ENCODE peak calls at places on chromosomes 13 and 19, in six cellular contexts. One of them, this sample, is unnamed.

GRCh38 chr13:97982286-97982685 is 28.8 kb downstream of the IPO5 start:
- DNase-seq in A673: no peak
- DNase-seq in Peyer's patch: no peak
- DNase-seq in adrenal gland: no peak
- DNase-seq in DND-41: no peak
- DNase-seq in colonic mucosa: no peak
- DNase-seq in this sample: no peak

GRCh38 chr13:21675095-21676007 is 4.5 kb downstream of the FGF9 start:
- DNase-seq in A673: peak
- DNase-seq in Peyer's patch: peak
- DNase-seq in adrenal gland: peak
- DNase-seq in DND-41: no peak
- DNase-seq in colonic mucosa: peak
- DNase-seq in this sample: no peak

GRCh38 chr19:15371119-15371518 is 8.5 kb downstream of the AKAP8 start:
- DNase-seq in A673: no peak
- DNase-seq in Peyer's patch: no peak
- DNase-seq in adrenal gland: no peak
- DNase-seq in DND-41: no peak
- DNase-seq in colonic mucosa: no peak
- DNase-seq in this sample: no peak

GRCh38 chr19:19539738-19540703 is 2.0 kb downstream of the CILP2 start:
- DNase-seq in A673: peak
- DNase-seq in Peyer's patch: peak
- DNase-seq in adrenal gland: no peak
- DNase-seq in DND-41: no peak
- DNase-seq in colonic mucosa: peak
- DNase-seq in this sample: peak

GRCh38 chr13:98480915-98481510 is 95.9 kb downstream of the STK24 start:
- DNase-seq in A673: no peak
- DNase-seq in Peyer's patch: no peak
- DNase-seq in adrenal gland: no peak
- DNase-seq in DND-41: no peak
- DNase-seq in colonic mucosa: no peak
- DNase-seq in this sample: peak

GRCh38 chr13:34087791-34088190 is 269.8 kb downstream of the RFC3 start:
- DNase-seq in A673: no peak
- DNase-seq in Peyer's patch: no peak
- DNase-seq in adrenal gland: no peak
- DNase-seq in DND-41: no peak
- DNase-seq in colonic mucosa: no peak
- DNase-seq in this sample: no peak

GRCh38 chr13:62337109-62337880 is 921.6 kb upstream of the PCDH20 start:
- DNase-seq in A673: no peak
- DNase-seq in Peyer's patch: no peak
- DNase-seq in adrenal gland: no peak
- DNase-seq in DND-41: no peak
- DNase-seq in colonic mucosa: no peak
- DNase-seq in this sample: peak

GRCh38 chr19:4497770-4498389 is 20.4 kb downstream of the PLIN4 start:
- DNase-seq in A673: no peak
- DNase-seq in Peyer's patch: no peak
- DNase-seq in adrenal gland: no peak
- DNase-seq in DND-41: no peak
- DNase-seq in colonic mucosa: no peak
- DNase-seq in this sample: no peak

GRCh38 chr19:33821871-33822270 is 25.2 kb downstream of the KCTD15 start:
- DNase-seq in A673: no peak
- DNase-seq in Peyer's patch: no peak
- DNase-seq in adrenal gland: no peak
- DNase-seq in DND-41: no peak
- DNase-seq in colonic mucosa: no peak
- DNase-seq in this sample: no peak

GRCh38 chr13:35086667-35087066 is 144.6 kb downstream of the NBEA start:
- DNase-seq in A673: no peak
- DNase-seq in Peyer's patch: no peak
- DNase-seq in adrenal gland: no peak
- DNase-seq in DND-41: no peak
- DNase-seq in colonic mucosa: no peak
- DNase-seq in this sample: peak

GRCh38 chr19:40639638-40639982 is 38.4 kb downstream of the LTBP4 start:
- DNase-seq in A673: no peak
- DNase-seq in Peyer's patch: no peak
- DNase-seq in adrenal gland: no peak
- DNase-seq in DND-41: no peak
- DNase-seq in colonic mucosa: no peak
- DNase-seq in this sample: no peak

GRCh38 chr13:39376088-39376487 is 226.9 kb downstream of the LHFPL6 start:
- DNase-seq in A673: no peak
- DNase-seq in Peyer's patch: no peak
- DNase-seq in adrenal gland: no peak
- DNase-seq in DND-41: no peak
- DNase-seq in colonic mucosa: no peak
- DNase-seq in this sample: no peak

GRCh38 chr19:29587518-29587986 is 18.5 kb upstream of the POP4 start:
- DNase-seq in A673: no peak
- DNase-seq in Peyer's patch: peak
- DNase-seq in adrenal gland: no peak
- DNase-seq in DND-41: peak
- DNase-seq in colonic mucosa: no peak
- DNase-seq in this sample: no peak

GRCh38 chr13:66036024-66036614 is 1194.0 kb downstream of the PCDH9 start:
- DNase-seq in A673: peak
- DNase-seq in Peyer's patch: no peak
- DNase-seq in adrenal gland: no peak
- DNase-seq in DND-41: no peak
- DNase-seq in colonic mucosa: no peak
- DNase-seq in this sample: peak

GRCh38 chr19:41690801-41691065 is 2.7 kb upstream of the CEACAM7 start:
- DNase-seq in A673: peak
- DNase-seq in Peyer's patch: no peak
- DNase-seq in adrenal gland: no peak
- DNase-seq in DND-41: no peak
- DNase-seq in colonic mucosa: no peak
- DNase-seq in this sample: no peak

GRCh38 chr19:28023064-28023463 is 1189.9 kb downstream of the UQCRFS1 start:
- DNase-seq in A673: no peak
- DNase-seq in Peyer's patch: no peak
- DNase-seq in adrenal gland: no peak
- DNase-seq in DND-41: no peak
- DNase-seq in colonic mucosa: no peak
- DNase-seq in this sample: peak

GRCh38 chr19:52734340-52734892 is 428 bp downstream of the ZNF611 start:
- DNase-seq in A673: peak
- DNase-seq in Peyer's patch: no peak
- DNase-seq in adrenal gland: peak
- DNase-seq in DND-41: peak
- DNase-seq in colonic mucosa: no peak
- DNase-seq in this sample: peak

GRCh38 chr13:30718661-30719520 is 16.5 kb upstream of the ALOX5AP start:
- DNase-seq in A673: no peak
- DNase-seq in Peyer's patch: no peak
- DNase-seq in adrenal gland: no peak
- DNase-seq in DND-41: no peak
- DNase-seq in colonic mucosa: no peak
- DNase-seq in this sample: peak

GRCh38 chr13:26742691-26743358 is 17.8 kb downstream of the GPR12 start:
- DNase-seq in A673: no peak
- DNase-seq in Peyer's patch: no peak
- DNase-seq in adrenal gland: no peak
- DNase-seq in DND-41: no peak
- DNase-seq in colonic mucosa: no peak
- DNase-seq in this sample: no peak

GRCh38 chr19:22945560-22945959 is 57.4 kb downstream of the ZNF728 start:
- DNase-seq in A673: peak
- DNase-seq in Peyer's patch: no peak
- DNase-seq in adrenal gland: no peak
- DNase-seq in DND-41: peak
- DNase-seq in colonic mucosa: no peak
- DNase-seq in this sample: peak

GRCh38 chr13:71417205-71417604 is 449.8 kb downstream of the DACH1 start:
- DNase-seq in A673: no peak
- DNase-seq in Peyer's patch: no peak
- DNase-seq in adrenal gland: no peak
- DNase-seq in DND-41: no peak
- DNase-seq in colonic mucosa: no peak
- DNase-seq in this sample: peak

GRCh38 chr19:7868326-7868670 is 5.9 kb downstream of the PRR36 start:
- DNase-seq in A673: no peak
- DNase-seq in Peyer's patch: peak
- DNase-seq in adrenal gland: peak
- DNase-seq in DND-41: peak
- DNase-seq in colonic mucosa: no peak
- DNase-seq in this sample: no peak

GRCh38 chr19:4748589-4748988 is 24.9 kb upstream of the DPP9 start:
- DNase-seq in A673: no peak
- DNase-seq in Peyer's patch: no peak
- DNase-seq in adrenal gland: no peak
- DNase-seq in DND-41: no peak
- DNase-seq in colonic mucosa: no peak
- DNase-seq in this sample: no peak

GRCh38 chr19:12858041-12858928 is 20.0 kb downstream of the MAST1 start:
- DNase-seq in A673: no peak
- DNase-seq in Peyer's patch: no peak
- DNase-seq in adrenal gland: no peak
- DNase-seq in DND-41: no peak
- DNase-seq in colonic mucosa: no peak
- DNase-seq in this sample: no peak

GRCh38 chr19:16380943-16381755 is 56.5 kb downstream of the KLF2 start:
- DNase-seq in A673: no peak
- DNase-seq in Peyer's patch: no peak
- DNase-seq in adrenal gland: no peak
- DNase-seq in DND-41: no peak
- DNase-seq in colonic mucosa: no peak
- DNase-seq in this sample: no peak

GRCh38 chr19:14150041-14150769 is 13.8 kb upstream of the ASF1B start:
- DNase-seq in A673: no peak
- DNase-seq in Peyer's patch: no peak
- DNase-seq in adrenal gland: no peak
- DNase-seq in DND-41: no peak
- DNase-seq in colonic mucosa: no peak
- DNase-seq in this sample: no peak

GRCh38 chr19:14149509-14149994 is 13.2 kb upstream of the ASF1B start:
- DNase-seq in A673: peak
- DNase-seq in Peyer's patch: peak
- DNase-seq in adrenal gland: no peak
- DNase-seq in DND-41: peak
- DNase-seq in colonic mucosa: peak
- DNase-seq in this sample: no peak

GRCh38 chr19:14150770-14151661 is 14.6 kb upstream of the ASF1B start:
- DNase-seq in A673: no peak
- DNase-seq in Peyer's patch: no peak
- DNase-seq in adrenal gland: no peak
- DNase-seq in DND-41: no peak
- DNase-seq in colonic mucosa: no peak
- DNase-seq in this sample: no peak

GRCh38 chr19:14147797-14148605 is 11.6 kb upstream of the ASF1B start:
- DNase-seq in A673: peak
- DNase-seq in Peyer's patch: peak
- DNase-seq in adrenal gland: peak
- DNase-seq in DND-41: no peak
- DNase-seq in colonic mucosa: peak
- DNase-seq in this sample: peak

DNA sequence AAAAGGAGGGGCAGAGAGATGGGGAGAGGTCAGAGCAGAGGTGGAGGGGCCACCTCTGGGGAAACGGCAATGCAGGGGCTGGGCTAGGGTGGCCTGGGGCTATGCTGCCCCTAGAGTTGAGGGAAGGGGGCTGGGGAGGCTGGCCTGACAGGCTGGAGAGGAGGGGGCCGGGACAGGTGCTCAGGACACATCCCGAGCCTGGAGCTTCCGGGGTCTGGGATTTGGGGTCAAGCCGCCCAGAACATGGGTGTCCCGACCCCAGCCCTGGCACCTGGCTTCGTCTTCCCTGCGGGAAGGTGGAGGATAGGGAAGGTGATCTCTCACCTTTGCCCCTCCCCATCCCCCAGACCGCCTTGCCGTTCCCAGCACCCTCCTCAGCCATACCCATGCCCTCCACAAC is 12.6 kb upstream of the ASF1B start:
- DNase-seq in A673: no peak
- DNase-seq in Peyer's patch: no peak
- DNase-seq in adrenal gland: no peak
- DNase-seq in DND-41: no peak
- DNase-seq in colonic mucosa: peak
- DNase-seq in this sample: no peak
- H3K4me3 ChIP-seq in A673: no peak
- H3K4me3 ChIP-seq in Peyer's patch: no peak
- H3K4me3 ChIP-seq in adrenal gland: no peak
- H3K4me3 ChIP-seq in DND-41: no peak
- H3K4me3 ChIP-seq in colonic mucosa: no peak
- H3K4me3 ChIP-seq in this sample: no peak

DNA sequence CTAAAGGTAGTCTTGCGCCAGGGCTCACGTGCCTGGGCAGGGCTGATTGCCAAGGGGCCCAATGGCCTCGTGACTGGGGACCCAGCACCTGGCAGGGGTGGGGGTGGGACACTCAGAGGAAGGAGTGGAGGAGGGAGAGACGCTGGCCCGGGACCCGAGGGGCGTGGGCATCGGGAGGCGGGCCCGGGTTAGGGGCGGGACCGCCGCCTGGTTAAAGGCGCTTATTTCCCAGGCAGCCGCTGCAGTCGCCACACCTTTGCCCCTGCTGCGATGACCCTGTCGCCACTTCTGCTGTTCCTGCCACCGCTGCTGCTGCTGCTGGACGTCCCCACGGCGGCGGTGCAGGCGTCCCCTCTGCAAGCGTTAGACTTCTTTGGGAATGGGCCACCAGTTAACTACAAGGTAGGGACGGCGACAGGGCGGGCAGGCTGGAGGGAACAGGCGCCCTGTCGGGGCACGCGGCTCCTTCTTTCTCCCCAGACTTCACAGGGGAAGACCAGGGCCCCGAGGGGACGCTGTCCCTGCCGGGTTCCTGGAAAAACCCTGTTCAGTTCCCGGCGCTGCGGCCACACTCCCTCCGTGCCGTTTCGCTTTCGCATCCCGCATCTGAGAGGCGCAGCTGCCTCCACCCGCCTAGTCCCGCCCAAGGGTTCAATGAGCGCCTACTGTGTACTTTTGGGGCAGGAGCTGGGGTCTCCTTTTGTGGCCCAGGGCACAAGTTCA is at the start of gene IFI30:
- DNase-seq in A673: peak
- DNase-seq in Peyer's patch: peak
- DNase-seq in adrenal gland: peak
- DNase-seq in DND-41: peak
- DNase-seq in colonic mucosa: peak
- DNase-seq in this sample: peak
- TF ChIP-seq CTCF in A673: no peak
- TF ChIP-seq CTCF in Peyer's patch: no peak
- TF ChIP-seq CTCF in adrenal gland: no peak
- TF ChIP-seq CTCF in DND-41: no peak
- TF ChIP-seq CTCF in colonic mucosa: no peak
- TF ChIP-seq CTCF in this sample: no peak

GRCh38 chr19:53982611-53983010 is 8.8 kb upstream of the CACNG6 start:
- DNase-seq in A673: peak
- DNase-seq in Peyer's patch: no peak
- DNase-seq in adrenal gland: no peak
- DNase-seq in DND-41: no peak
- DNase-seq in colonic mucosa: peak
- DNase-seq in this sample: no peak
- H3K4me3 ChIP-seq in A673: peak
- H3K4me3 ChIP-seq in Peyer's patch: no peak
- H3K4me3 ChIP-seq in adrenal gland: no peak
- H3K4me3 ChIP-seq in DND-41: no peak
- H3K4me3 ChIP-seq in colonic mucosa: no peak
- H3K4me3 ChIP-seq in this sample: peak

GRCh38 chr19:58278156-58279041 is at the start of gene ZNF8:
- DNase-seq in A673: peak
- DNase-seq in Peyer's patch: peak
- DNase-seq in adrenal gland: peak
- DNase-seq in DND-41: peak
- DNase-seq in colonic mucosa: peak
- DNase-seq in this sample: peak
- TF ChIP-seq CTCF in A673: no peak
- TF ChIP-seq CTCF in Peyer's patch: no peak
- TF ChIP-seq CTCF in adrenal gland: no peak
- TF ChIP-seq CTCF in DND-41: no peak
- TF ChIP-seq CTCF in colonic mucosa: no peak
- TF ChIP-seq CTCF in this sample: peak

This sample was measured in choroid plexus epithelial cell.